ENCODE peak calls at places on chromosomes 7 and 10, in four cellular contexts. M, O, J and G are unnamed samples.

GRCh38 chr10:125102216-125102615 is 58.1 kb downstream of the CTBP2 start:
- DNase-seq in O (no peak), M (no peak), J (peak; percentile 22), G (no peak)

GRCh38 chr10:52642208-52642607 is 130.4 kb downstream of the MBL2 start:
- DNase-seq in O (no peak), M (no peak), J (peak; percentile 50), G (no peak)

GRCh38 chr7:76301000-76301399 is 1.5 kb upstream of the HSPB1 start:
- DNase-seq in O (no peak), J (no peak), M (no peak), G (no peak)

GRCh38 chr10:86785021-86785420 is 28.6 kb downstream of the BMPR1A start:
- DNase-seq in O (no peak), J (no peak), M (no peak), G (no peak)

GRCh38 chr10:98208925-98209324 is 59.1 kb downstream of the LOXL4 start:
- DNase-seq in O (no peak), M (no peak), J (no peak), G (no peak)

GRCh38 chr7:106870528-106870927 is 5.4 kb downstream of the PIK3CG start:
- DNase-seq in M (no peak), J (no peak), O (no peak), G (no peak)

GRCh38 chr10:76547352-76547972 is 1090.1 kb downstream of the KCNMA1 start:
- DNase-seq in M (peak; percentile 85), J (peak; percentile 74), O (no peak), G (peak; percentile 64)

GRCh38 chr7:46834921-46835320 is 747.0 kb downstream of the TNS3 start:
- DNase-seq in J (no peak), O (no peak), M (no peak), G (no peak)

GRCh38 chr10:127148933-127149220 is 47.5 kb downstream of the INSYN2A start:
- DNase-seq in J (no peak), O (no peak), M (no peak), G (no peak)

GRCh38 chr10:76040107-76040829 is 608.8 kb downstream of the LRMDA start:
- DNase-seq in J (no peak), M (no peak), O (no peak), G (peak; percentile 16)

GRCh38 chr10:48199580-48200377 is 74.7 kb downstream of the FRMPD2 start:
- DNase-seq in M (no peak), J (no peak), O (no peak), G (no peak)

GRCh38 chr10:43803816-43804215 is 155.1 kb upstream of the ZNF32 start:
- DNase-seq in J (no peak), M (no peak), O (no peak), G (no peak)

GRCh38 chr10:43814611-43815010 is 165.9 kb upstream of the ZNF32 start:
- DNase-seq in O (no peak), M (no peak), J (no peak), G (no peak)

GRCh38 chr10:43808136-43808535 is 159.5 kb upstream of the ZNF32 start:
- DNase-seq in J (no peak), O (peak; percentile 37), M (no peak), G (no peak)

GRCh38 chr10:43806851-43807640 is 158.4 kb upstream of the ZNF32 start:
- DNase-seq in J (no peak), M (no peak), O (no peak), G (no peak)

GRCh38 chr10:43809211-43809930 is 160.7 kb upstream of the ZNF32 start:
- DNase-seq in M (no peak), O (no peak), J (no peak), G (no peak)
- TF ChIP-seq TARDBP in M (no peak), O (no peak), J (no peak), G (no peak)

GRCh38 chr10:78961760-78962159 is 107.0 kb upstream of the ZMIZ1 start:
- DNase-seq in M (no peak), J (no peak), O (no peak), G (no peak)

GRCh38 chr10:78964952-78965633 is 103.7 kb upstream of the ZMIZ1 start:
- DNase-seq in M (peak; percentile 56), J (peak; percentile 94), O (no peak), G (no peak)

GRCh38 chr10:78966182-78966787 is 102.5 kb upstream of the ZMIZ1 start:
- DNase-seq in O (no peak), M (no peak), J (no peak), G (no peak)

GRCh38 chr10:78964274-78964951 is 104.4 kb upstream of the ZMIZ1 start:
- DNase-seq in J (no peak), O (no peak), M (no peak), G (no peak)

GRCh38 chr10:78963074-78964034 is 105.4 kb upstream of the ZMIZ1 start:
- DNase-seq in O (no peak), M (no peak), J (no peak), G (no peak)
- TF ChIP-seq FOXM1 in O (no peak), M (no peak), J (no peak), G (no peak)

GRCh38 chr7:68998136-68998535 is 600.1 kb upstream of the AUTS2 start:
- DNase-seq in M (no peak), J (no peak), O (no peak), G (no peak)

GRCh38 chr7:69002416-69002815 is 595.9 kb upstream of the AUTS2 start:
- DNase-seq in M (no peak), O (no peak), J (no peak), G (no peak)
- TF ChIP-seq TARDBP in M (no peak), O (no peak), J (no peak), G (no peak)

GRCh38 chr10:8245131-8246117 is 190.9 kb downstream of the GATA3 start:
- DNase-seq in M (no peak), J (no peak), O (no peak), G (no peak)
- TF ChIP-seq FOXM1 in M (no peak), J (no peak), O (no peak), G (no peak)